ENCODE peak calls at places on chromosomes 4 and X, in eight cellular contexts. V is CD8-positive, alpha-beta memory T cell; J is CD4-positive, alpha-beta memory T cell; E is left ventricle myocardium inferior; I is transverse colon; P is CD8-positive, alpha-beta T cell; B is thyroid gland; C is testis. Z is an unnamed sample. For H3K27me3, the result is how much of the 10 kb centered on the place peaks cover.

GRCh38 chr4:24655971-24656370 is 71.6 kb upstream of the DHX15 start:
- DNase-seq in V (no peak), J (no peak), E (no peak), I (peak), P (no peak), B (peak), C (no peak), Z (no peak)

GRCh38 chr4:122692641-122693520 is 39.6 kb upstream of the BBS12 start:
- DNase-seq in V (no peak), J (no peak), E (no peak), I (no peak), P (no peak), B (no peak), C (no peak), Z (no peak)

GRCh38 chr4:168265327-168265726 is 53.2 kb downstream of the DDX60 start:
- DNase-seq in V (no peak), J (no peak), E (no peak), I (no peak), P (no peak), B (no peak), C (no peak), Z (no peak)

GRCh38 chr4:80179637-80180161 is 17.6 kb upstream of the PRDM8 start:
- DNase-seq in V (no peak), J (no peak), E (no peak), I (no peak), P (no peak), B (no peak), C (no peak), Z (no peak)

GRCh38 chr4:137627938-137628460 is 95.7 kb upstream of the PCDH18 start:
- DNase-seq in V (no peak), J (no peak), E (no peak), I (no peak), P (no peak), B (no peak), C (no peak), Z (no peak)

GRCh38 chr4:28822163-28822562 is 1898.0 kb upstream of the PCDH7 start:
- DNase-seq in V (no peak), J (no peak), E (no peak), I (no peak), P (no peak), B (no peak), C (no peak), Z (no peak)

GRCh38 chr4:1819284-1819683 is 26.2 kb downstream of the FGFR3 start:
- DNase-seq in V (no peak), J (no peak), E (no peak), I (no peak), P (no peak), B (no peak), C (no peak), Z (no peak)

GRCh38 chr4:113442821-113443220 is 318.7 kb downstream of the CAMK2D start:
- DNase-seq in V (no peak), J (no peak), E (no peak), I (no peak), P (no peak), B (no peak), C (no peak), Z (no peak)

GRCh38 chr4:124111922-124112321 is 600.6 kb downstream of the ANKRD50 start:
- DNase-seq in V (no peak), J (no peak), E (no peak), I (no peak), P (no peak), B (no peak), C (peak), Z (no peak)

GRCh38 chrX:86016189-86016588 is 31.2 kb downstream of the CHM start:
- DNase-seq in V (no peak), J (no peak), E (no peak), I (no peak), P (no peak), B (no peak), C (no peak), Z (no peak)

GRCh38 chrX:23822397-23822796 is 39.4 kb downstream of the SAT1 start:
- DNase-seq in V (no peak), J (no peak), E (no peak), I (peak), P (no peak), B (no peak), C (no peak), Z (no peak)

GRCh38 chr4:134762053-134762452 is 560.5 kb upstream of the PABPC4L start:
- DNase-seq in V (no peak), J (no peak), E (no peak), I (no peak), P (no peak), B (no peak), C (no peak), Z (no peak)

GRCh38 chr4:140137654-140138053 is 16.3 kb downstream of the MAML3 start:
- DNase-seq in V (no peak), J (no peak), E (no peak), I (no peak), P (no peak), B (peak), C (no peak), Z (no peak)

GRCh38 chrX:21989415-21989814 is 42.7 kb upstream of the PHEX start:
- DNase-seq in V (no peak), J (no peak), E (no peak), I (no peak), P (no peak), B (no peak), C (no peak), Z (peak)

GRCh38 chr4:180947421-180947820 is 1295.8 kb upstream of the TENM3 start:
- DNase-seq in V (no peak), J (no peak), E (no peak), I (no peak), P (no peak), B (no peak), C (no peak), Z (no peak)

GRCh38 chr4:5900844-5901243 is 8.0 kb upstream of the CRMP1 start:
- DNase-seq in V (no peak), J (no peak), E (no peak), I (no peak), P (no peak), B (no peak), C (no peak), Z (no peak)

GRCh38 chr4:37001688-37002436 is 242.7 kb upstream of the NWD2 start:
- DNase-seq in V (no peak), J (no peak), E (no peak), I (no peak), P (no peak), B (no peak), C (peak), Z (no peak)
- H3K4me3 ChIP-seq in V (no peak), J (no peak), E (no peak), I (no peak), P (no peak), B (no peak), C (peak), Z (no peak)

GRCh38 chr4:3436048-3436797 is 5.5 kb upstream of the HGFAC start:
- DNase-seq in V (no peak), J (no peak), E (no peak), I (no peak), P (no peak), B (no peak), C (no peak), Z (no peak)
- H3K27ac ChIP-seq in V (no peak), J (no peak), E (no peak), I (no peak), P (no peak), B (no peak), C (no peak), Z (no peak)

DNA sequence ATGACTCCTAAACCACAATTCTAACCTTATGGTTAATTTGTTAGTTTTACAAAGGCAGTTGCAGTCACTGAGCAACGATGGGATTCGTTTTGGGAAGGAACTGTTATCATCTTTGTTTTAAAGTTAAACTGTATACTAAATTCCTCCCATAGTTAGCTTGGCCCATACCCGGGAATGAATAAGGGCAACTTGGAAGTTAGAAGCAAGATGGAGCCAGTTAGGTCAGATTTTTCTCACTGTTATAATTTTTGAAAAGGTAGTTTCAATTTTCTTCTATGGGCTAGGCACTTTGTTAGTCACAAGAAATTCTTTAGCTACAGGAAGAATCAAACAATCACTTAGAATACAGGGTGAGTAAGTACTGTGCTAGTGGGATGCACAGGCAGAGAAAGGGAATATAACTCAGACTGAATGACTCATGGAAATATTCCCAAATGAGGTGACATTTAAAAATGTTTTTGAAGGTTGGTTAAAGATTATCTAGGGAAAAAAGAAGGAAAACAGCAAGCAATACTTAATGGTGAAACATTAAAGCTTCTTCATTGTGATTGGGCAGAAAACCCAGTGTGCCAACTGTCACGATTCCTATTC is 153.6 kb downstream of the MAGEB17 start:
- DNase-seq in V (no peak), J (no peak), E (no peak), I (no peak), P (no peak), B (no peak), C (no peak), Z (no peak)
- H3K27me3 ChIP-seq in V (under half), J (under half), E (under half), I (under half), P (under half), B (under half), C (under half), Z (under half)

DNA sequence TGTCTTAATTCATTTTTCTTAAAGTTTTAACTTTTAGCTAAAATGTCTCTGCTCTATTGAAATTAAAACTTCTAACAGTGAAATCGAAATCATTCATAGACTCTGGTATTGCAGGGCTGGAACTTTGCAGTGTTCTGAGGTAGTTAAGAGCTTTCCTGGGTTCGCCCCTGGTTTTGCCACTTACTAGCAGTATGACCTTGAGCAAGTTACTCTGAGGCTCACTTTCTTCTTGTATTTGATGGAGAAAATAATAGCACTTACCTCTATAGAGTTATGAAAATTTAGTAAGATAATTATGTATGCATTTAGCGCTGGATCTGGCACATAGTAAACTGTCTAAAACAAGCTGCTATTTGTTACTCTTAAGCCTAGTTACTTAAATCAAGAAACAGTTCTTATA is 1.7 kb downstream of the SLAIN2 start:
- DNase-seq in V (no peak), J (no peak), E (no peak), I (no peak), P (no peak), B (no peak), C (no peak), Z (no peak)
- H3K4me3 ChIP-seq in V (peak), J (no peak), E (peak), I (no peak), P (peak), B (no peak), C (peak), Z (peak)

GRCh38 chrX:115602308-115602707 is 41.3 kb downstream of the PLS3 start:
- DNase-seq in V (no peak), J (no peak), E (no peak), I (no peak), P (no peak), B (no peak), C (no peak), Z (no peak)
- H3K27ac ChIP-seq in V (no peak), J (no peak), E (peak), I (no peak), P (no peak), B (peak), C (no peak), Z (no peak)

DNA sequence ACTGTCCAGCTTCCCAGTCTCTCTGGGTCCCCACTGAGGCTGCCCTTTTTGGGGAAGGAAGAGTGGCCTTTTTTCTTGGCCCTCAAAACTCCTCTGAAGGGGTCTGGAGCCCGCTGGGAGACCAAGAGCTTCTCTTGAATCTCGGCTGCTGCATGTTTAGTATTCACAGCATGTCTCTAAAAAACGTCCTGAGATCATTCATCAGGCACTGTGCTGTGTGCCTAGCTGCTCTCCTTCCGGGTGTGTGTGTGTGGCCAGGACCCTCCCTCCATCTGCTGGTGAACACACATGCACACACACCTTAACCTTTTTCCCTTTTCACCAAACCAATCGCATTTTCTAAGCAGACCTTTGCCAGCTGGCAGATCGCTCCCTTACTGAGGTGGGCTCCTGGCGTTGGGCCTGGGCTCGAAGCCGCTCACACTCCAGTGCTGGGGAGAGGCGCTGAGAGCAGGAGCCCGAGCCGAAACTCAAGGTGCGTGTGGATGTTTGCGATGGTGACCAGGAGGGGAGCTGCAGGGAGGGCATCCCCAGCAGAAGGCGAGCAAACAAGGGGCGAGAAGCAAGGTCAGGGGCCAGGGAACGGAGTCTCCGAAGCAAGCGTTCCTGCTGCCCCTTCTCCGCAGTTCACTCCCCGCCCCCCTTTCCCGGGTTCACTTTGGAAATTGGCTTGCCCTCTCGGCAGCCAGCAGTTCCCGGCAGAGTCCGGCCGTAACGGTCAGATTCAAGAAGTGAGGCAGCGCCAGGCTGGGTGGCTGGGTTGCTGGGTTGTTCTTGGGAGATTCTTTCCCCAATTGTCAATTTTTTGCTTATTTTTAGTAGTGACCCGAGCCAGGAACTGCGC is 605 bp upstream of the FRMPD3 start:
- DNase-seq in V (no peak), J (no peak), E (no peak), I (no peak), P (no peak), B (peak), C (no peak), Z (no peak)
- H3K27me3 ChIP-seq in V (under half), J (under half), E (half or more), I (under half), P (under half), B (under half), C (under half), Z (under half)

GRCh38 chr4:147735413-147736301 is 3.8 kb downstream of the ARHGAP10 start:
- DNase-seq in V (no peak), J (no peak), E (no peak), I (no peak), P (no peak), B (no peak), C (no peak), Z (no peak)
- H3K4me3 ChIP-seq in V (no peak), J (no peak), E (peak), I (no peak), P (no peak), B (no peak), C (no peak), Z (no peak)

GRCh38 chrX:10518073-10518472 is 102.3 kb downstream of the MID1 start:
- DNase-seq in V (no peak), J (no peak), E (no peak), I (no peak), P (no peak), B (no peak), C (no peak), Z (no peak)

GRCh38 chrX:10514891-10515290 is 105.5 kb downstream of the MID1 start:
- DNase-seq in V (no peak), J (no peak), E (no peak), I (no peak), P (no peak), B (no peak), C (peak), Z (no peak)

GRCh38 chrX:10513974-10514373 is 106.4 kb downstream of the MID1 start:
- DNase-seq in V (no peak), J (no peak), E (no peak), I (no peak), P (no peak), B (no peak), C (no peak), Z (no peak)

GRCh38 chrX:10519278-10519677 is 101.1 kb downstream of the MID1 start:
- DNase-seq in V (no peak), J (no peak), E (no peak), I (no peak), P (no peak), B (no peak), C (no peak), Z (no peak)

GRCh38 chrX:10516781-10517322 is 103.5 kb downstream of the MID1 start:
- DNase-seq in V (no peak), J (no peak), E (no peak), I (no peak), P (no peak), B (no peak), C (no peak), Z (no peak)
- H3K27ac ChIP-seq in V (no peak), J (no peak), E (peak), I (no peak), P (no peak), B (no peak), C (no peak), Z (no peak)